ENCODE peak calls at places on chromosome 20, in eight cellular contexts. P, D, G, A, L, N, B and H are unnamed samples.

GRCh38 chr20:23425129-23425528 is 3.8 kb upstream of the NAPB start:
- DNase-seq in G (no peak), N (no peak), B (no peak), L (no peak), D (no peak), P (no peak), A (no peak), H (no peak)

GRCh38 chr20:36584018-36584481 is 10.7 kb downstream of the TGIF2 start:
- DNase-seq in D (no peak), A (no peak), P (no peak), N (no peak), B (no peak), L (no peak), G (no peak), H (no peak)

GRCh38 chr20:4961746-4962145 is 39.6 kb downstream of the SLC23A2 start:
- DNase-seq in G (no peak), D (no peak), N (no peak), L (no peak), A (no peak), B (no peak), P (no peak), H (no peak)

GRCh38 chr20:64090165-64090564 is 6.0 kb upstream of the LKAAEAR1 start:
- DNase-seq in L (no peak), A (no peak), P (no peak), D (no peak), G (no peak), N (no peak), B (no peak), H (no peak)

GRCh38 chr20:59813948-59814834 is 119.2 kb downstream of the SYCP2 start:
- DNase-seq in G (no peak), P (no peak), B (no peak), A (no peak), N (peak), D (no peak), L (no peak), H (peak)

GRCh38 chr20:14360386-14360785 is 23.0 kb upstream of the FLRT3 start:
- DNase-seq in A (no peak), G (no peak), P (no peak), N (no peak), L (no peak), D (no peak), B (no peak), H (no peak)

GRCh38 chr20:19943021-19943659 is 74.0 kb upstream of the NAA20 start:
- DNase-seq in P (no peak), B (no peak), N (no peak), D (no peak), G (no peak), L (no peak), A (no peak), H (no peak)

GRCh38 chr20:63149531-63150207 is 66.3 kb downstream of the YTHDF1 start:
- DNase-seq in B (no peak), P (no peak), L (no peak), N (no peak), D (no peak), G (no peak), A (no peak), H (peak)

GRCh38 chr20:50213531-50214106 is 23.0 kb downstream of the CEBPB start:
- DNase-seq in N (no peak), P (no peak), B (no peak), D (no peak), L (no peak), A (no peak), G (no peak), H (no peak)

GRCh38 chr20:10185741-10186558 is 32.7 kb upstream of the SNAP25 start:
- DNase-seq in D (no peak), G (no peak), L (no peak), A (no peak), B (no peak), P (no peak), N (no peak), H (no peak)

GRCh38 chr20:13817342-13817741 is 32.5 kb downstream of the NDUFAF5 start:
- DNase-seq in P (no peak), D (no peak), A (no peak), B (no peak), G (no peak), L (no peak), N (no peak), H (no peak)

GRCh38 chr20:50085481-50086365 is 27.2 kb downstream of the UBE2V1 start:
- DNase-seq in A (peak), L (no peak), B (no peak), N (peak), P (no peak), D (peak), G (no peak), H (peak)

GRCh38 chr20:37941992-37942391 is 39.1 kb downstream of the VSTM2L start:
- DNase-seq in A (no peak), B (no peak), P (no peak), L (no peak), N (peak), G (no peak), D (no peak), H (no peak)

GRCh38 chr20:35568645-35569044 is 26.8 kb downstream of the ERGIC3 start:
- DNase-seq in B (no peak), L (no peak), D (peak), G (no peak), A (no peak), P (no peak), N (no peak), H (no peak)

GRCh38 chr20:51758978-51759544 is 9.1 kb downstream of the ATP9A start:
- DNase-seq in P (no peak), D (no peak), A (no peak), G (no peak), L (no peak), N (no peak), B (no peak), H (no peak)

GRCh38 chr20:51059862-51060261 is 37.0 kb upstream of the KCNG1 start:
- DNase-seq in L (no peak), B (no peak), P (no peak), G (no peak), A (peak), D (no peak), N (no peak), H (no peak)

GRCh38 chr20:44326391-44327159 is 10.3 kb upstream of the R3HDML start:
- DNase-seq in L (no peak), D (peak), G (no peak), P (no peak), A (peak), N (peak), B (no peak), H (no peak)

GRCh38 chr20:47774081-47774777 is 11.1 kb downstream of the SULF2 start:
- DNase-seq in D (no peak), N (no peak), A (no peak), L (no peak), G (no peak), P (no peak), B (no peak), H (no peak)

GRCh38 chr20:38139919-38140753 is 24.9 kb downstream of the TGM2 start:
- DNase-seq in B (no peak), G (no peak), D (no peak), P (peak), A (no peak), L (no peak), N (no peak), H (peak)

GRCh38 chr20:4217349-4217761 is 202.0 kb upstream of the RNF24 start:
- DNase-seq in G (no peak), A (no peak), L (no peak), B (no peak), N (peak), P (no peak), D (no peak), H (peak)

GRCh38 chr20:50645253-50646068 is 45.9 kb downstream of the RIPOR3 start:
- DNase-seq in D (no peak), G (no peak), L (peak), A (no peak), P (peak), N (peak), B (no peak), H (peak)

GRCh38 chr20:47318027-47318595 is 38.4 kb downstream of the ZMYND8 start:
- DNase-seq in B (no peak), G (no peak), L (no peak), D (no peak), P (peak), N (no peak), A (no peak), H (no peak)

GRCh38 chr20:62133864-62134263 is 9.3 kb downstream of the PSMA7 start:
- DNase-seq in D (peak), L (no peak), P (no peak), G (no peak), B (no peak), N (no peak), A (no peak), H (no peak)

GRCh38 chr20:62819494-62820174 is 2.8 kb downstream of the COL9A3 start:
- DNase-seq in G (no peak), N (no peak), D (no peak), B (no peak), P (no peak), A (no peak), L (no peak), H (no peak)